ENCODE peak calls at places on chromosomes 5 and 9, in six cellular contexts. U, W, T, H, R and V are unnamed samples.

GRCh38 chr5:15522141-15522540 is 22.2 kb downstream of the FBXL7 start:
- DNase-seq in R (no peak), U (no peak), T (no peak), H (no peak), W (no peak), V (no peak)

GRCh38 chr5:145062280-145062679 is 772.9 kb downstream of the PRELID2 start:
- DNase-seq in U (no peak), W (peak), H (peak), T (no peak), R (no peak), V (no peak)

GRCh38 chr5:59830801-59831200 is 62.7 kb downstream of the PDE4D start:
- DNase-seq in T (no peak), R (no peak), H (no peak), W (no peak), U (no peak), V (no peak)

GRCh38 chr9:27865031-27865438 is 291.8 kb upstream of the C9orf72 start:
- DNase-seq in H (peak), R (no peak), W (no peak), T (no peak), U (no peak), V (no peak)

GRCh38 chr9:36191696-36192095 is 975 bp downstream of the CLTA start:
- DNase-seq in U (no peak), R (no peak), H (peak), W (no peak), T (no peak), V (peak)

GRCh38 chr5:3209918-3210317 is 385.7 kb upstream of the IRX1 start:
- DNase-seq in R (no peak), U (no peak), H (no peak), W (no peak), T (no peak), V (no peak)

GRCh38 chr5:167790462-167791260 is 500.8 kb upstream of the WWC1 start:
- DNase-seq in T (no peak), R (no peak), H (no peak), U (no peak), W (peak), V (no peak)

GRCh38 chr5:58184910-58185309 is 275.0 kb downstream of the PLK2 start:
- DNase-seq in U (no peak), H (peak), R (no peak), T (no peak), W (peak), V (no peak)

GRCh38 chr5:106171132-106171531 is 1499.6 kb downstream of the EFNA5 start:
- DNase-seq in W (no peak), T (no peak), U (no peak), H (no peak), R (no peak), V (no peak)

GRCh38 chr9:72278959-72279358 is 86.0 kb downstream of the ZFAND5 start:
- DNase-seq in U (no peak), R (no peak), T (no peak), W (no peak), H (no peak), V (no peak)

GRCh38 chr5:145237843-145238242 is 597.3 kb downstream of the PRELID2 start:
- DNase-seq in T (peak), W (peak), H (peak), U (peak), R (peak), V (peak)

GRCh38 chr9:74100042-74100441 is 397.1 kb upstream of the RORB start:
- DNase-seq in R (no peak), U (no peak), W (no peak), T (no peak), H (no peak), V (no peak)
- H2BK15ac ChIP-seq in R (no peak), U (no peak), W (no peak), T (no peak), H (no peak), V (no peak)

DNA sequence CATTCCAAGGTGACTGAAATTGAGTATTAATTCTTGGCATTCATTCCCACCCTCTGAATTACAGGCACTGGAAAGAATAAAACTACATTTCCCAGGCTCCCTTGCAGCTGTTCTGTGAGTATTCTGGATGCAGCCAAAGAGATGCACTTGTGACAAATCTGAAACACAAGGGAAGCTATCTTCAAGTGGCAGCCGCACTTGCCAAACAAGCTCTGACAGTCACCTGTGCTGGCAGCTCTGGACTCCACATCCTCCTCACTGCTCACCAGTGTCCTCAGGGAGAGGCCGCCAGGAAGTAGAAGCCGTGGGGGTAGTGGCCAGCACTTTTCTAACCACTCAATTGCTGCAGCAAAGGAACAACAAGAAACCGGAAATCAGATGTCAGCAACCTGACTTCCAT is 275.0 kb downstream of the NR2F1-AS1 start:
- DNase-seq in W (no peak), H (no peak), U (peak), R (no peak), T (no peak), V (peak)
- H3K4me2 ChIP-seq in W (no peak), H (peak), U (peak), R (peak), T (no peak), V (peak)

GRCh38 chr5:126752052-126752785 is 24.7 kb upstream of the LMNB1 start:
- DNase-seq in H (no peak), W (no peak), T (no peak), R (no peak), U (no peak), V (no peak)
- H2BK15ac ChIP-seq in H (no peak), W (no peak), T (no peak), R (no peak), U (no peak), V (no peak)

GRCh38 chr9:70402213-70402612 is 12.2 kb downstream of the KLF9 start:
- DNase-seq in W (no peak), U (no peak), R (no peak), H (peak), T (no peak), V (no peak)
- H3K4me2 ChIP-seq in W (no peak), U (no peak), R (no peak), H (no peak), T (no peak), V (no peak)

GRCh38 chr9:134061688-134062371 is 6.0 kb downstream of the BRD3 start:
- DNase-seq in T (no peak), R (no peak), W (no peak), H (no peak), U (peak), V (no peak)

GRCh38 chr9:134061019-134061687 is 6.7 kb downstream of the BRD3 start:
- DNase-seq in H (no peak), R (no peak), W (no peak), U (peak), T (no peak), V (no peak)

GRCh38 chr9:134059661-134060395 is 8.0 kb downstream of the BRD3 start:
- DNase-seq in W (no peak), H (no peak), U (peak), T (no peak), R (no peak), V (no peak)

GRCh38 chr9:134059188-134059641 is 8.6 kb downstream of the BRD3 start:
- DNase-seq in H (no peak), W (no peak), R (no peak), T (no peak), U (peak), V (no peak)

DNA sequence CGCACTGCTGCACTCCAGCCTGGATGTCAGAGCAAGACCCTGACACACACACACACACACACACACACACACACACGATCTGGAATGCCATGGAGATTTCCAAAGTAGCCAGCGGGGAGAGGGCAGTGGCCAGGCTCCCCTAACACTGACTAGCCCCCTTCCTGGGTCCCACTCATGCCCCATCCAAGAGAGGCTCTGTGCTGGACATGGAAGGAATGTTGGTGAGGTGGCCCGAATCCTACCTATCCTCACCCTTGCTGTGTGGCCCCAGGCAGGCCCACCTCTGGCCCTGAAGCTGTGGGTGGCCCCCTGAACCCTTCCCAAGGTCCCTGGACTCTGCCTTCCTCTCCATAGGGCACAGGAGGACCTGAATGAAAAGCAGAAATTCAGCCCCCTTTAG is 7.3 kb downstream of the BRD3 start:
- DNase-seq in R (no peak), H (no peak), W (no peak), T (no peak), U (no peak), V (no peak)
- H2BK15ac ChIP-seq in R (no peak), H (no peak), W (no peak), T (no peak), U (no peak), V (no peak)

GRCh38 chr9:8693147-8693921 is 893.8 kb upstream of the DMAC1 start:
- DNase-seq in R (no peak), H (no peak), U (no peak), W (no peak), T (no peak), V (peak)
- H3K4me2 ChIP-seq in R (peak), H (no peak), U (no peak), W (no peak), T (no peak), V (no peak)

DNA sequence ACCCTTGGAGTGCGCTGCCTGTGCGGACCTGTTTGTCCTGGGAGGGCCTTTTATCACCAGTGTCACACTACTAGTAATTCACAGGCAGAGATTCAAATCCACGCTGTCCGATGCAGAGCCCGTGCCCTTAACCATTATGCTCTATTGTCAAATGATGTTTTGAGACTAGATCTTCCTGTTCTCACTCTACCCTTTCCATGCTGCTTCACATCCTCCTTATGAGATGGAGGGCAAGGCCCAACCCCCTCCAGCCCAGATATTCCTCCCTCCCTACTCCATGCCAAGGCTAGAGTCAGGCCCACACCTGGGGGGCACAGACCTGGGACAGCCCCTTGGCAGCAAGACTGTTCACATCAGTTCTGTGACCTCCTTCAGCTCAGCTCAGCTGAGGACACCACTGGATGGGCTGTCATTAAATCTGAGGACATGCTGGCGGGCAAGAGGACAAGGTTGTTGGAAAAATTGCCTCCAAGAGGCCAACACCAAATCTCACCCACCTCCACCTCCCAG is 112.9 kb upstream of the SPOCK1 start:
- DNase-seq in T (no peak), H (no peak), W (no peak), U (no peak), R (no peak), V (no peak)
- H2BK15ac ChIP-seq in T (no peak), H (no peak), W (no peak), U (no peak), R (no peak), V (no peak)

GRCh38 chr9:84589514-84589913 is 80.0 kb upstream of the NTRK2 start:
- DNase-seq in W (no peak), R (no peak), U (no peak), T (no peak), H (no peak), V (no peak)

DNA sequence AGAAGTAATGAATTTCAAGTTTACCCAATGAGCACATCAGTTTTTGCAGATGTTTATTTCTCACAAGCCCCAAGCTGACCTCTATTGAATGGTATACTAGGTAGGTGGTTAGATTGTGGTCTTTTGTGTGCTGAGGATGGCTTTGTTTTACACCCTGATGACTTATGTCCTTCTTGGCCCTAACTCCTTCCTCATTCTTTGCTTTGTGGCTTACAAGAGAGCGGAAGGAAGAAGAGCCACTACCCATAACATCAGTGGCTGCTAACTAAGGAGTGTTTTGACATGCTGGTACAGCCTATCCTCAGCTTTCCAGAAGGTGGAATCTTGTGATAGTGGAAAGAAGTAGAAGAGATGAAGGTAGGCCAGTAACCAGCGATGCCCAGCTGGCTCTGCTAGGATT is 85.7 kb upstream of the NTRK2 start:
- DNase-seq in T (no peak), R (no peak), W (no peak), H (no peak), U (no peak), V (no peak)
- H3K4me2 ChIP-seq in T (no peak), R (no peak), W (no peak), H (no peak), U (no peak), V (no peak)

DNA sequence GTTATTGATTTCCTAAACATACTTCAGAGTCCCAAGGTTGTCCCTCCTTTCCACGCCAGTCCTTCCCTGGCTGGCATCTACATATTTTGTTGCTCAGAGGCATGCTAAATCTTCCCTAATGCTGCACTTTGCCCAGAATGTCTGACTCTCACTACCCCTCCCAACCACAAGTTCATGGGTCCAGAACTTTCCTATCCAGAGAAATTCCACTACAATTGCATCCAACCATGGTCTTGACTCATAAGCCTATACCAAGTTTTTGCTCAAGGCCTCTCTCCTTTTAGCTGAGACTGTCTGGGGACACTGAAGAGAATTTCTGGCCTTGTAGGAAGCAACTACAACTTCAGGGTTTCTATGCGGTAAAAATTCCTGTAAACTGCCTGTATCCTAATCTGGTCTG is 206.3 kb downstream of the BNC2 start:
- DNase-seq in T (no peak), U (no peak), R (no peak), W (peak), H (no peak), V (no peak)
- H2BK15ac ChIP-seq in T (no peak), U (no peak), R (no peak), W (no peak), H (no peak), V (no peak)